ENCODE peak calls at places on chromosomes 13 and 19, in ten cellular contexts. Z is HTR-8/SVneo; M is heart right ventricle; G is EL; V is astrocyte; F is activated T-helper 9 cell treated with anti-CD3 and anti-CD28 coated beads, Interleukin-2, amount 50 U/mL, for 16 hours; T is transverse colon; H is RWPE1; B is AG10803; L is M059J. P is an unnamed sample.

GRCh38 chr19:45391346-45391745 is 13.5 kb downstream of the PPP1R13L start:
- DNase-seq in L (peak), T (no peak), B (no peak), V (no peak), F (no peak), G (peak), Z (no peak), H (no peak), M (no peak), P (no peak)

GRCh38 chr13:35990196-35990595 is 141.0 kb downstream of the DCLK1 start:
- DNase-seq in L (no peak), F (no peak), V (no peak), Z (no peak), M (no peak), T (no peak), B (no peak), G (no peak), H (no peak), P (no peak)

GRCh38 chr19:51450730-51451307 is 7.4 kb downstream of the SIGLEC8 start:
- DNase-seq in G (no peak), M (no peak), Z (no peak), B (no peak), H (no peak), F (peak), V (no peak), T (no peak), L (no peak), P (no peak)

GRCh38 chr19:2680808-2681207 is 21.7 kb downstream of the GNG7 start:
- DNase-seq in G (no peak), H (no peak), F (no peak), V (no peak), L (no peak), Z (no peak), M (no peak), T (no peak), B (no peak), P (no peak)

GRCh38 chr13:77836423-77836822 is 82.2 kb downstream of the EDNRB start:
- DNase-seq in M (no peak), G (no peak), B (no peak), V (no peak), L (no peak), F (no peak), H (no peak), Z (no peak), T (no peak), P (no peak)

GRCh38 chr19:19653597-19654147 is 9.8 kb downstream of the ATP13A1 start:
- DNase-seq in H (no peak), T (no peak), L (no peak), Z (no peak), F (no peak), G (no peak), M (no peak), B (no peak), V (no peak), P (no peak)

GRCh38 chr19:45496349-45496953 is 396 bp downstream of the RTN2 start:
- DNase-seq in V (no peak), L (no peak), G (peak), F (no peak), T (no peak), M (no peak), B (no peak), H (no peak), Z (no peak), P (no peak)

GRCh38 chr13:70170689-70171088 is 62.4 kb upstream of the KLHL1 start:
- DNase-seq in V (no peak), T (no peak), Z (no peak), B (no peak), H (no peak), G (no peak), L (no peak), M (no peak), F (no peak), P (no peak)

GRCh38 chr19:4555657-4556561 is 3.6 kb downstream of the SEMA6B start:
- DNase-seq in L (no peak), B (no peak), H (peak), G (peak), M (no peak), T (peak), F (no peak), V (no peak), Z (no peak), P (no peak)

GRCh38 chr13:35695411-35695810 is 218.9 kb upstream of the MAB21L1 start:
- DNase-seq in L (no peak), V (no peak), T (no peak), H (no peak), Z (no peak), G (no peak), F (no peak), M (no peak), B (peak), P (no peak)

P was measured in renal cortical epithelial cell.